ENCODE peak calls at places on chromosomes 16 and 17, in seven cellular contexts. W is stimulated activated CD8-positive, alpha-beta memory T cell treated with anti-CD3 and anti-CD28 coated beads, Interleukin-2, amount 100 ng/mL, for 1 hour; V is mucosa of descending colon; C is skeletal muscle cell; G is NK-92 treated with Interleukin-12 subunit alpha and Interleukin-12 subunit beta, amount 100 ng/mL, for 24 hours; S is LoVo; K is adrenal gland. Q is an unnamed sample.

GRCh38 chr17:6508026-6508425 is 48.3 kb downstream of the PITPNM3 start:
- DNase-seq in C (no peak), V (no peak), G (no peak), S (no peak), K (no peak), W (no peak), Q (no peak)

GRCh38 chr17:33671493-33671892 is 378.4 kb upstream of the ASIC2 start:
- DNase-seq in G (no peak), V (no peak), K (no peak), W (no peak), C (no peak), S (peak), Q (no peak)

GRCh38 chr17:34370997-34371395 is 8.0 kb upstream of the CCL1 start:
- DNase-seq in G (no peak), S (peak), V (no peak), W (no peak), K (no peak), C (no peak), Q (no peak)

GRCh38 chr17:36616391-36617029 is 15.1 kb downstream of the MRM1 start:
- DNase-seq in V (no peak), C (no peak), G (no peak), K (no peak), S (no peak), W (no peak), Q (no peak)

GRCh38 chr17:42054101-42054500 is 3.7 kb upstream of the C17orf113 start:
- DNase-seq in G (no peak), W (no peak), K (no peak), V (no peak), C (no peak), S (no peak), Q (no peak)

GRCh38 chr17:46264456-46265198 is 30.3 kb upstream of the LRRC37A start:
- DNase-seq in C (peak), S (peak), W (no peak), G (no peak), V (peak), K (no peak), Q (no peak)

GRCh38 chr17:78366109-78366848 is 6.4 kb upstream of the SOCS3 start:
- DNase-seq in W (no peak), V (peak), C (no peak), S (no peak), K (no peak), G (no peak), Q (no peak)

GRCh38 chr17:63685578-63685977 is 14.3 kb downstream of the LIMD2 start:
- DNase-seq in S (no peak), C (no peak), K (no peak), W (no peak), G (no peak), V (no peak), Q (no peak)

GRCh38 chr17:37160940-37161339 is 212.2 kb downstream of the AATF start:
- DNase-seq in W (no peak), K (no peak), C (no peak), S (no peak), G (no peak), V (no peak), Q (no peak)

GRCh38 chr17:21493993-21494392 is 117.8 kb downstream of the KCNJ12 start:
- DNase-seq in V (no peak), K (no peak), C (no peak), G (no peak), W (no peak), S (no peak), Q (no peak)

GRCh38 chr17:44170499-44171201 is at the start of gene ASB16:
- DNase-seq in W (no peak), V (no peak), G (no peak), C (no peak), S (no peak), K (peak), Q (peak)

GRCh38 chr17:42673885-42674754 is 2.7 kb downstream of the PLEKHH3 start:
- DNase-seq in W (no peak), S (no peak), G (no peak), V (no peak), K (no peak), C (no peak), Q (no peak)

GRCh38 chr17:76537288-76537577 is 276 bp downstream of the CYGB start:
- DNase-seq in K (no peak), S (no peak), V (peak), C (no peak), G (no peak), W (no peak), Q (peak)

GRCh38 chr17:29557085-29557697 is 9.6 kb downstream of the ABHD15 start:
- DNase-seq in S (no peak), W (no peak), K (no peak), C (no peak), G (no peak), V (no peak), Q (no peak)

GRCh38 chr17:73308017-73308823 is 3.6 kb downstream of the CDC42EP4 start:
- DNase-seq in G (no peak), C (no peak), S (peak), V (peak), K (peak), W (no peak), Q (peak)

GRCh38 chr17:38442548-38442947 is 14.3 kb downstream of the ARHGAP23 start:
- DNase-seq in C (no peak), G (no peak), K (no peak), W (no peak), S (peak), V (no peak), Q (no peak)

GRCh38 chr16:69613283-69614154 is 47.8 kb downstream of the NFAT5 start:
- DNase-seq in W (no peak), S (peak), K (no peak), V (no peak), G (no peak), C (peak), Q (no peak)

GRCh38 chr16:53946745-53947386 is 242.9 kb downstream of the FTO start:
- DNase-seq in W (no peak), G (no peak), S (no peak), C (no peak), K (no peak), V (no peak), Q (no peak)

GRCh38 chr17:3968886-3969524 is 4.8 kb upstream of the ATP2A3 start:
- DNase-seq in V (no peak), S (no peak), C (no peak), W (no peak), G (no peak), K (no peak), Q (no peak)

GRCh38 chr16:2774161-2774891 is 2.8 kb downstream of the ELOB start:
- DNase-seq in G (no peak), S (no peak), V (no peak), W (no peak), K (no peak), C (no peak), Q (peak)

GRCh38 chr17:38911081-38911730 is 14.2 kb upstream of the LASP1NB start:
- DNase-seq in C (no peak), W (no peak), S (no peak), G (no peak), V (no peak), K (peak), Q (peak)

GRCh38 chr17:45688820-45689219 is 95.3 kb upstream of the CRHR1 start:
- DNase-seq in V (no peak), K (no peak), W (no peak), S (no peak), G (no peak), C (no peak), Q (no peak)

GRCh38 chr16:85928411-85928820 is 29.5 kb downstream of the IRF8 start:
- DNase-seq in K (peak), C (no peak), G (no peak), S (no peak), W (no peak), V (peak), Q (no peak)

GRCh38 chr17:2547176-2547575 is 35.5 kb upstream of the METTL16 start:
- DNase-seq in S (peak), K (peak), W (no peak), G (no peak), C (no peak), V (no peak), Q (no peak)

GRCh38 chr17:559699-560378 is 154.8 kb downstream of the VPS53 start:
- DNase-seq in S (no peak), C (peak), G (no peak), V (no peak), W (no peak), K (peak), Q (no peak)

GRCh38 chr16:67760831-67761230 is 41.7 kb upstream of the GFOD2 start:
- DNase-seq in K (no peak), W (no peak), C (no peak), V (peak), G (no peak), S (no peak), Q (no peak)

GRCh38 chr17:38628441-38628840 is 22.7 kb upstream of the SRCIN1 start:
- DNase-seq in W (no peak), V (no peak), K (peak), S (no peak), G (no peak), C (no peak), Q (no peak)

GRCh38 chr16:83653785-83654184 is 154.0 kb upstream of the HSBP1 start:
- DNase-seq in C (peak), K (no peak), G (no peak), V (no peak), S (no peak), W (no peak), Q (no peak)

GRCh38 chr17:78532311-78532710 is 44.9 kb downstream of the DNAH17 start:
- DNase-seq in S (no peak), C (no peak), G (no peak), W (no peak), K (no peak), V (no peak), Q (no peak)